ENCODE peak calls at places on chromosomes 3 and 15, in five cellular contexts. E, Q, J, U and A are unnamed samples.

GRCh38 chr15:66298803-66299251 is 5.5 kb downstream of the DIS3L start:
- DNase-seq in E (no peak), Q (no peak), J (no peak), U (no peak), A (no peak)

GRCh38 chr3:152466784-152467183 is 198.1 kb downstream of the MBNL1 start:
- DNase-seq in E (peak), Q (peak), J (no peak), U (no peak), A (no peak)

GRCh38 chr15:39269821-39270220 is 311.1 kb upstream of the THBS1 start:
- DNase-seq in E (no peak), Q (no peak), J (no peak), U (no peak), A (no peak)

GRCh38 chr15:98333206-98333605 is 315.1 kb upstream of the IGF1R start:
- DNase-seq in E (no peak), Q (no peak), J (no peak), U (no peak), A (no peak)

GRCh38 chr3:27610800-27611199 is 111.3 kb downstream of the EOMES start:
- DNase-seq in E (no peak), Q (no peak), J (no peak), U (no peak), A (no peak)

GRCh38 chr3:13844286-13844685 is 35.6 kb downstream of the WNT7A start:
- DNase-seq in E (no peak), Q (no peak), J (no peak), U (no peak), A (no peak)

GRCh38 chr3:127411083-127411727 is 123.4 kb upstream of the PRR20G start:
- DNase-seq in E (no peak), Q (no peak), J (no peak), U (peak), A (no peak)

GRCh38 chr15:93505506-93505905 is 416.5 kb upstream of the RGMA start:
- DNase-seq in E (no peak), Q (no peak), J (no peak), U (no peak), A (no peak)

GRCh38 chr3:118573922-118574321 is 460.7 kb downstream of the IGSF11 start:
- DNase-seq in E (no peak), Q (no peak), J (no peak), U (no peak), A (no peak)

GRCh38 chr3:35899245-35899644 is 259.9 kb downstream of the ARPP21 start:
- DNase-seq in E (no peak), Q (no peak), J (no peak), U (no peak), A (no peak)

GRCh38 chr15:66755298-66756068 is 53.4 kb downstream of the SMAD6 start:
- DNase-seq in E (no peak), Q (no peak), J (no peak), U (no peak), A (no peak)

GRCh38 chr3:105417538-105418289 is 51.0 kb downstream of the ALCAM start:
- DNase-seq in E (no peak), Q (peak), J (no peak), U (no peak), A (no peak)

GRCh38 chr15:45646220-45646619 is 11.4 kb downstream of the SQOR start:
- DNase-seq in E (no peak), Q (peak), J (no peak), U (no peak), A (no peak)

GRCh38 chr15:92617197-92618037 is 38.2 kb downstream of the FAM174B start:
- DNase-seq in E (peak), Q (peak), J (no peak), U (peak), A (no peak)

GRCh38 chr3:112018712-112019111 is 15.8 kb upstream of the TMPRSS7 start:
- DNase-seq in E (no peak), Q (no peak), J (no peak), U (no peak), A (no peak)

GRCh38 chr3:634511-634910 is 437.9 kb downstream of the CHL1 start:
- DNase-seq in E (no peak), Q (no peak), J (no peak), U (no peak), A (no peak)

GRCh38 chr3:635393-635792 is 438.8 kb downstream of the CHL1 start:
- DNase-seq in E (no peak), Q (peak), J (no peak), U (no peak), A (no peak)

DNA sequence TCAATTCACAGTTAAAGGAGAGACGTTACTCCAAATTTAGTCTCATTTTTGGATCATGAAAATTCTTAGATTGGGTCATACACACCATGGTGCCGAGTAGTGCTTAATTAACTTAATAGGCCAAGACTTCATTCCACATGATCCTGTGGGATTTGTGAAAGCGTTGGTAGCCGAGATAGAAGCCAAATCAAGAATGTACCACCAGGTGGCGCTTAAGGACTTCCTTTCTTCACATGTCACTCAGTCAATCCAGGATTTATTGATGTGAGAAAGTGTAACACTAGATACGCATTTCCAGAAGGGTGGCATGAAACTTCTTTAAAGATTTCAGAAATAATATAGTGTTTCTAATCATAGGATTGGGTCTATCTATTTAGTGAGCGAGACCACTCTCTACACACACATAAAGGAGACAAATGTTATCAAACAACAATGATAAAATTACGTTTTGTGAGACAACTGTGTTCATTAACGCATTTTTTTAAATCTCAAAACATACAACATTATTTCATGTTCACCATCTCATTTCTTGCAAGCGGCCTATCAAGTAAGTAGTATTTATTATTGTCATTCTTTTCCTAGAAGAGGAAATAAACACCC is 436.1 kb downstream of the CHL1 start:
- DNase-seq in E (no peak), Q (peak), J (no peak), U (peak), A (peak)
- TF ChIP-seq CTCF in E (peak), Q (peak), J (peak), U (peak), A (no peak)

GRCh38 chr3:42582474-42583070 is 805 bp upstream of the SEC22C start:
- DNase-seq in E (no peak), Q (no peak), J (no peak), U (no peak), A (no peak)

GRCh38 chr3:42578054-42578453 is 3.7 kb downstream of the SEC22C start:
- DNase-seq in E (no peak), Q (no peak), J (no peak), U (no peak), A (no peak)

GRCh38 chr3:42581400-42581708 is 413 bp downstream of the SEC22C start:
- DNase-seq in E (no peak), Q (no peak), J (peak), U (no peak), A (no peak)

DNA sequence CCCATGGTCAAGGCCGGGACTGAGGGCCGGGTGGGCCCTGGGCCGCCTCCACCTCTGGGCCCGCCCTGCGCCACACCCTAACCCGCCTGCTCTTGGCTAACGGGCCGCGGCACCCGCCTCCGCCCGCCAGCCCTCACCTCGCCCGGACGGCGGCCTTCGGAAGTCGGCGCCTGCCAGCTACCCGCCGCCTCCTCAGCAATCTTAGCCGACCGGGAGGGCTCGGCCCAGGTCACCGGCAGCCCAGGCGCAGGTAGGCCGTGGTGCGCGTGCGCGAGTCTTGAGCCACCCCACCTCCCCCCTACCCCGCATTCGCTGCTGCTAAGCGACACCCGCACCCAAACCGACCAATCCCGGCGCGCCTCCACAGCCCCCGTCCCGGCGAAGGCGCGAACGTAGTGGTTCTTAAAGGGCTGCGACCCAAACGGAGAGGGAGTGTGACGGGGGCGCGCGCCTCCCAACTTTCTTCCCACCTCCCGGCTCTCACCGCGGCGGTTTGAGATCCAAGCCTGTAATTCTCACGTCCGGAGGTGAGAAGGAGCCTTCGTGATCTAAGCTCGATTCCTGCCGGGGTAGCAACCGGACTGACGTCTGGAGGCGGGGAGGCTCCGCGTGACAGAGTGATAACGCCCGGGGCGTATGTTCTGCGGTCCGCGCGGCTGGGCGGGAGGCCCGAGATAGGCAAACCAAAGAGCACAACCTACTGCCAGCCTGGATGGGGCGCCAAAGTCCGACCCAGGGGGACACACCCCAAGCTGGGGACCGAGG is at the start of gene SEC22C:
- DNase-seq in E (peak), Q (peak), J (peak), U (peak), A (peak)
- TF ChIP-seq CTCF in E (peak), Q (peak), J (no peak), U (no peak), A (no peak)

GRCh38 chr3:74271541-74271940 is 342.9 kb downstream of the CNTN3 start:
- DNase-seq in E (no peak), Q (no peak), J (no peak), U (no peak), A (no peak)

GRCh38 chr3:74267583-74268184 is 346.8 kb downstream of the CNTN3 start:
- DNase-seq in E (peak), Q (peak), J (no peak), U (no peak), A (peak)

GRCh38 chr3:74268753-74269152 is 345.7 kb downstream of the CNTN3 start:
- DNase-seq in E (no peak), Q (peak), J (no peak), U (no peak), A (no peak)

GRCh38 chr3:74267126-74267525 is 347.3 kb downstream of the CNTN3 start:
- DNase-seq in E (no peak), Q (no peak), J (no peak), U (no peak), A (no peak)

DNA sequence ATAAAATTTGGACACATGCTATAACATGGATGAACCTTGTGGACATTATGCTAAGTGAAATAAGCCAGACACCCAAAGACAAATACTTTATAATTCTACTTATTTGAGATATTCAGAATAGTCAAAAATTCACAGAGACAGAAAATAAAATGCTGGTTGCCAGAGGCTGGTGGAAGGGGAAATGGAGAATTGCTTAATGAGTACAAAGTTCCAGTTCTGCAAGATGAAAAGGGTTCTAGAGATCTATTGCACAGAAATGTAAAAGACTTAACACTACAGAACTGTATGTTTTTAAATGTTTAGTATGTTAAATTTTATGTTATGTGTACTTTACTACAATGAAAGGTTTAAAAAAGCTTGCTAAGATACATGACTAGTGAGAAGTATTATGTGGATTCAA is 344.8 kb downstream of the CNTN3 start:
- DNase-seq in E (no peak), Q (no peak), J (no peak), U (no peak), A (no peak)
- TF ChIP-seq CTCF in E (no peak), Q (no peak), J (no peak), U (no peak), A (no peak)

GRCh38 chr3:107884028-107884427 is 206.8 kb downstream of the CD47 start:
- DNase-seq in E (no peak), Q (no peak), J (no peak), U (no peak), A (no peak)

GRCh38 chr3:107882261-107882660 is 208.6 kb downstream of the CD47 start:
- DNase-seq in E (no peak), Q (no peak), J (no peak), U (no peak), A (no peak)

GRCh38 chr3:107881517-107881916 is 209.3 kb downstream of the CD47 start:
- DNase-seq in E (no peak), Q (no peak), J (no peak), U (no peak), A (no peak)

GRCh38 chr3:107882881-107883280 is 207.9 kb downstream of the CD47 start:
- DNase-seq in E (no peak), Q (no peak), J (no peak), U (no peak), A (peak)

GRCh38 chr3:107884719-107885460 is 205.9 kb downstream of the CD47 start:
- DNase-seq in E (peak), Q (peak), J (no peak), U (no peak), A (no peak)
- TF ChIP-seq CTCF in E (peak), Q (no peak), J (no peak), U (peak), A (no peak)

DNA sequence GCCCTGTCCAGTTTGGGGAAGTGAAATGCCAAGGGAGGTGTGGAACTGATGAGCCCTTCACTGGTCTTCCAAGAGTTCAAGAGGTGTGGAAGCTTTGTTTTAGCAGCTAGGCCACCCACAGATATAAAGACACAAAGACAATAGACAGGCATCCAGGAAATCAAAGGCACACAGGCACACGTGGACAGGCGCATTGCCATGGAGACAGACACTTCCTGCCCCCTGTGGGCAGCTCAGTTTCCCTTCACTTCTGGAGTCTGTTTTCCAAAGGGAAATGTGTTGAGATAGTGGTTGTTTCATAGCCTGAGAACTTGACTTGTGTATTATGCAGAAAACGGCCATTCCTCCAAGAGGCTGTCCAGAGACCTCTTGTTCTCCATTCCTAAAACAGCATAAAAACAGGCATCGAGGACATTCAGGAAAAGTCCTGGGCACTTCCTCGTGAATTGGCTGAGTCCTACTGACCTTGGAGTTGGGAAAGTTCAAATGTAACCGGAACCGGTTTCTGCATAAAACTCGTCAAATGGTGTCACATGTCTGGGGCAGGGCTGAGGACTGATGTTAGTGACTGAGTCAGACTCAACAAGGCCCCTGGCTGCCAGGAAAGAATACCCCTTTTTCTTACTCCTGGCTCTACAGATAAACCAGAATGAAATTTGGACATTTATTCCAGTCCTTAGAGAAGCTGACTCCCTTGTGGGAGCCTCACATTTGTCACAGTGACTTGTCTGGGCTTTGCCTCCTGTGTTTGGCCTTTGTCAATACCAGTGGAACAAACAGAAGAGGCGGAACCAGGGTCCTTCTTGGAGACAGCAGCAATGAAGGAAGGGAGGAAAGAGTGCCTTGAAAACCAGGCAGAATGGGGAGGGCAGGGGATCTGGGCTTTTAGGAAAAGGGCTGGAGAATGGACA is 1.3 kb downstream of the ALPK3 start:
- DNase-seq in E (no peak), Q (peak), J (no peak), U (no peak), A (peak)
- TF ChIP-seq CTCF in E (no peak), Q (no peak), J (no peak), U (peak), A (no peak)

GRCh38 chr3:39208463-39209055 is 16.2 kb upstream of the XIRP1 start:
- DNase-seq in E (peak), Q (peak), J (no peak), U (no peak), A (peak)
- TF ChIP-seq CTCF in E (peak), Q (peak), J (peak), U (peak), A (peak)

GRCh38 chr3:172057059-172057458 is 17.7 kb downstream of the FNDC3B start:
- DNase-seq in E (no peak), Q (no peak), J (no peak), U (no peak), A (no peak)
- TF ChIP-seq CTCF in E (no peak), Q (no peak), J (no peak), U (no peak), A (no peak)

DNA sequence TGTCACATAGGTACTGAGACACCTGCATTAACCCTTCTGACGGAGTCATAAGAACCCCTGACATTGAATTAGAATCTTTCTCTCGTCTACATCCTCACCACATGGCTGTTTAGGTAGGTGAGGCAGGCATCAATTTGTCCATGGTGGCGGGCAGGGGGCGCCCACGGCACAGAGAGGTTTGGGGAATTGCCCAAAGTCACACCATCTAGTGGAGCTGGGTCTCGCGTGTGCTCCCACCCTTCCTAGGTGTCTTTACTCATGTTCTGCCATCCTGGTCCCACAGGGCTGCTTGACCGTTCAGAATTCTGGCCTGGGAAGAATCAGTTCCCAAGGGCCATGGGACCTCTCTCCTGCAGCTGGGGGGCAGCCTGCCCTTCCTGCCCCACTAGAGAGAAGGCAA is 14.7 kb upstream of the DLL4 start:
- DNase-seq in E (no peak), Q (no peak), J (no peak), U (no peak), A (no peak)
- TF ChIP-seq CTCF in E (peak), Q (no peak), J (no peak), U (peak), A (no peak)

GRCh38 chr3:166013073-166013679 is 176.0 kb upstream of the BCHE start:
- DNase-seq in E (peak), Q (peak), J (no peak), U (no peak), A (peak)
- TF ChIP-seq CTCF in E (peak), Q (peak), J (peak), U (peak), A (peak)